ENCODE peak calls at places on chromosomes 2 and 18, in five cellular contexts. B is aorta, O is RWPE2, A is upper lobe of right lung, R is right lobe of liver. U is an unnamed sample.

GRCh38 chr18:61657066-61657732 is 235.6 kb downstream of the RNF152 start:
- DNase-seq in O (no peak), A (no peak), R (no peak), B (no peak), U (no peak)

GRCh38 chr2:78281164-78281563 is 744.3 kb upstream of the REG3G start:
- DNase-seq in B (no peak), O (no peak), R (no peak), A (no peak), U (no peak)

GRCh38 chr2:174158003-174158402 is 90.3 kb downstream of the OLA1 start:
- DNase-seq in A (no peak), O (no peak), B (no peak), R (no peak), U (peak; percentile 58)

GRCh38 chr2:119864318-119864717 is 104.6 kb downstream of the PTPN4 start:
- DNase-seq in R (no peak), A (no peak), B (no peak), O (no peak), U (peak; percentile 41)

GRCh38 chr2:8304821-8305766 is 376.8 kb upstream of the ID2 start:
- DNase-seq in O (no peak), A (no peak), B (peak; percentile 81), R (peak; percentile 85), U (no peak)

GRCh38 chr2:190636362-190636761 is 12.5 kb upstream of the NAB1 start:
- DNase-seq in R (no peak), B (no peak), O (no peak), A (no peak), U (peak; percentile 57)

GRCh38 chr18:46019956-46020355 is 52.1 kb downstream of the PSTPIP2 start:
- DNase-seq in A (no peak), R (no peak), B (no peak), O (no peak), U (no peak)

GRCh38 chr2:37105150-37105549 is 20.8 kb downstream of the GPATCH11 start:
- DNase-seq in O (no peak), R (no peak), A (no peak), B (no peak), U (no peak)

GRCh38 chr2:221518201-221518936 is 53.7 kb downstream of the EPHA4 start:
- DNase-seq in A (no peak), B (no peak), O (no peak), R (no peak), U (no peak)

GRCh38 chr2:42310007-42310511 is 51.0 kb downstream of the COX7A2L start:
- DNase-seq in A (no peak), R (no peak), O (no peak), B (no peak), U (no peak)

GRCh38 chr18:67730884-67731283 is 214.4 kb upstream of the DSEL start:
- DNase-seq in B (no peak), A (no peak), R (no peak), O (no peak), U (peak; percentile 7)

GRCh38 chr2:72133721-72134407 is 13.8 kb downstream of the CYP26B1 start:
- DNase-seq in R (peak; percentile 29), B (peak; percentile 14), A (no peak), O (peak; percentile 30), U (no peak)

GRCh38 chr2:53558867-53559266 is 208.7 kb upstream of the CHAC2 start:
- DNase-seq in A (no peak), R (no peak), O (no peak), B (no peak), U (no peak)

GRCh38 chr18:37873416-37873815 is 307.8 kb upstream of the CELF4 start:
- DNase-seq in R (no peak), O (no peak), A (no peak), B (no peak), U (no peak)

GRCh38 chr2:22801071-22801470 is 583.9 kb upstream of the KLHL29 start:
- DNase-seq in O (no peak), R (no peak), A (no peak), B (no peak), U (no peak)

GRCh38 chr2:227310756-227311110 is 14.3 kb upstream of the MFF start:
- DNase-seq in R (no peak), O (no peak), B (no peak), A (no peak), U (no peak)

GRCh38 chr2:194992648-194993047 is 664.4 kb upstream of the SLC39A10 start:
- DNase-seq in B (no peak), R (no peak), O (no peak), A (no peak), U (no peak)

GRCh38 chr2:132400169-132400900 is 16.3 kb upstream of the GPR39 start:
- DNase-seq in R (no peak), A (no peak), O (no peak), B (peak; percentile 44), U (peak; percentile 43)

GRCh38 chr2:16115881-16116830 is 175.8 kb downstream of the MYCN start:
- DNase-seq in B (no peak), A (no peak), O (no peak), R (no peak), U (no peak)

GRCh38 chr2:158024288-158024898 is 77.3 kb upstream of the UPP2 start:
- DNase-seq in R (no peak), A (no peak), B (no peak), O (no peak), U (peak; percentile 69)
- H3K4me3 ChIP-seq in R (no peak overlapping the region), A (no peak overlapping the region), B (no peak overlapping the region), O (no peak overlapping the region), U (no peak overlapping the region)

DNA sequence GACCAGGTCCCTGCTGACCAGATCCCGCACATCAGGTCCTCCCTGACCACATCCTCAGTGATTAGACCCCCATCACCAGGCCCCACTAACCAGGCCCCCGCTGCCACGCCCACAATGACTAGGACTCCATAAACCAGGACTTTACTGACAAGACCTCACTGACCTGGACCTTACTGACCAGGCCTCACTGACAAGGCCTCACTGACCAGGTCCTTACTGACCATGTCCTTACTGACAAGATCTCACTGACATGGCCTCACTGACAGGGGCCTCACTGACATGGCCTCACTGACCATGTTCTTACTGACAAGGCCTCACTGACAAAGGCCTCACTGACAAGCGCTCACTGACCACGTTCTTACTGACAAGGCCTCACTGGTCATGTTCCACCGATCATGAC is 107.9 kb upstream of the TEKT4 start:
- DNase-seq in O (no peak), B (no peak), A (no peak), R (no peak), U (no peak)
- H3K9me3 ChIP-seq in O (no peaks in the 10 kb centered on the region), B (no peaks in the 10 kb centered on the region), A (no peaks in the 10 kb centered on the region), R (no peaks in the 10 kb centered on the region), U (no peaks in the 10 kb centered on the region)

GRCh38 chr2:86563650-86564061 is 413 bp upstream of the CHMP3 start:
- DNase-seq in B (no peak), O (no peak), A (no peak), R (no peak), U (no peak)
- H3K4me3 ChIP-seq in B (no peak overlapping the region), O (peak overlapping the region; percentile 72), A (peak overlapping the region; percentile 64), R (peak overlapping the region; percentile 80), U (peak overlapping the region; percentile 65)

DNA sequence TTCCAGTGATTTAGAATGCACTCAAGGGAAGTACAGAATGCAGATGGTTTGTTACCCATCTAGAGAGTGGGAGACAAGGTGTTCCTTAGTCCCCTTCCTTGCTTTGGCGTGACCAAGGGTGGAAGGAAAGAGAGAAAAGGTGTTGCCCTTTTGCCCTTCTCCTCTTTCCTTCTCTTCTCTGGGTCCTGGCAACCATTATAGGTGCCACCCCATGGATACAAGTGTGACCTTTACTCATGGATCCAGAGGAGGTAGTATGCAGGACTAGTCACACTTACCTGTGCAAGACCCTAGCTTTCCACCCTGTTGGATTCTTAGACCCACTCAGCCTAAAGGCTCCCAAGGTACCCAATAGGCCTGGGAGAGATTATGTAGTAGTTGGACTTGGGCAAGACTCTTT is 11.6 kb upstream of the RBFA start:
- DNase-seq in O (no peak), R (no peak), B (no peak), A (no peak), U (peak; percentile 30)
- H3K9me3 ChIP-seq in O (peaks cover 17% of the 10 kb centered on the region), R (no peaks in the 10 kb centered on the region), B (peaks cover 16% of the 10 kb centered on the region), A (peaks cover 64% of the 10 kb centered on the region), U (peaks cover 62% of the 10 kb centered on the region)

U was measured in A673.